ENCODE peak calls at places on chromosomes 13 and 19, in eight cellular contexts. T is anterior cingulate cortex; A is AG09319; D is neuronal stem cell; S is psoas muscle; L is HT1080; P is CD4-positive, alpha-beta T cell; N is effector CD4-positive, alpha-beta T cell. X is an unnamed sample.

GRCh38 chr13:110134801-110135200 is 172.2 kb downstream of the COL4A1 start:
- DNase-seq in S (no peak), A (no peak), D (no peak), T (peak; percentile 21), P (no peak), L (no peak), N (no peak), X (no peak)

GRCh38 chr19:38250821-38251563 is 5.2 kb downstream of the PPP1R14A start:
- DNase-seq in P (no peak), N (no peak), D (no peak), S (peak; percentile 77), L (no peak), A (no peak), T (peak; percentile 87), X (no peak)

GRCh38 chr13:23020246-23020843 is 160.4 kb upstream of the SGCG start:
- DNase-seq in S (no peak), P (no peak), L (peak; percentile 66), N (no peak), T (no peak), A (peak; percentile 10), D (peak; percentile 64), X (peak; percentile 25)

GRCh38 chr13:99357149-99357596 is 50.0 kb upstream of the GPR183 start:
- DNase-seq in D (no peak), P (no peak), T (no peak), N (peak; percentile 51), L (peak; percentile 86), A (peak; percentile 15), S (peak; percentile 39), X (peak; percentile 28)

GRCh38 chr13:96632536-96633320 is 361.5 kb downstream of the OXGR1 start:
- DNase-seq in A (no peak), P (no peak), D (no peak), N (no peak), S (no peak), T (no peak), L (no peak), X (no peak)

GRCh38 chr13:106186366-106187030 is 349.0 kb downstream of the EFNB2 start:
- DNase-seq in L (peak; percentile 74), T (no peak), P (no peak), S (no peak), A (no peak), N (no peak), D (no peak), X (peak; percentile 21)

GRCh38 chr19:35194022-35194984 is 34.2 kb downstream of the FAM187B start:
- DNase-seq in T (no peak), P (no peak), D (no peak), N (no peak), A (no peak), L (peak; percentile 15), S (no peak), X (no peak)

GRCh38 chr13:38697628-38698333 is 10.9 kb downstream of the FREM2 start:
- DNase-seq in T (no peak), L (peak; percentile 15), N (no peak), D (no peak), P (no peak), A (no peak), S (no peak), X (no peak)

GRCh38 chr13:104057851-104058250 is 991.6 kb upstream of the SLC10A2 start:
- DNase-seq in T (no peak), S (no peak), N (no peak), L (peak; percentile 18), A (no peak), D (no peak), P (no peak), X (no peak)

GRCh38 chr13:39766464-39767167 is 111.2 kb downstream of the COG6 start:
- DNase-seq in P (no peak), T (peak; percentile 49), N (no peak), A (no peak), D (no peak), L (no peak), S (no peak), X (no peak)

GRCh38 chr13:33150146-33150545 is 133.9 kb downstream of the KL start:
- DNase-seq in N (no peak), T (no peak), L (no peak), P (no peak), D (no peak), A (no peak), S (no peak), X (no peak)

GRCh38 chr19:47241919-47242644 is 11.1 kb upstream of the BBC3 start:
- DNase-seq in P (no peak), L (no peak), S (no peak), T (no peak), A (no peak), D (no peak), N (no peak), X (no peak)

GRCh38 chr13:75222031-75222430 is 259.9 kb downstream of the TBC1D4 start:
- DNase-seq in N (no peak), T (no peak), L (no peak), A (no peak), P (no peak), D (no peak), S (no peak), X (peak; percentile 32)

GRCh38 chr13:93878675-93879074 is 600.8 kb downstream of the DCT start:
- DNase-seq in A (no peak), S (no peak), L (no peak), T (no peak), P (no peak), N (no peak), D (no peak), X (no peak)

GRCh38 chr13:30105381-30105780 is 202.0 kb downstream of the KATNAL1 start:
- DNase-seq in S (no peak), D (no peak), N (no peak), T (no peak), P (no peak), A (no peak), L (no peak), X (no peak)

GRCh38 chr19:56088454-56089215 is 32.5 kb downstream of the ZNF787 start:
- DNase-seq in L (no peak), P (no peak), N (no peak), T (no peak), S (no peak), A (no peak), D (no peak), X (no peak)

GRCh38 chr19:17332677-17333581 is 1.7 kb downstream of the ANO8 start:
- DNase-seq in A (no peak), D (no peak), P (no peak), L (peak; percentile 58), S (no peak), N (no peak), T (peak; percentile 24), X (no peak)

GRCh38 chr13:99886706-99887105 is 84.9 kb downstream of the ZIC5 start:
- DNase-seq in L (peak; percentile 50), S (no peak), N (no peak), A (no peak), T (no peak), D (no peak), P (no peak), X (no peak)

GRCh38 chr13:93328943-93329342 is 102.3 kb downstream of the GPC6 start:
- DNase-seq in S (no peak), N (no peak), T (no peak), A (no peak), D (no peak), P (no peak), L (no peak), X (no peak)

GRCh38 chr13:25462301-25463125 is 90.7 kb downstream of the ATP8A2 start:
- DNase-seq in L (peak; percentile 48), P (no peak), T (no peak), S (no peak), D (no peak), A (no peak), N (no peak), X (no peak)

GRCh38 chr13:113355621-113356020 is 8.3 kb downstream of the GRTP1 start:
- DNase-seq in T (no peak), P (no peak), A (no peak), S (peak; percentile 15), L (no peak), D (no peak), N (no peak), X (no peak)

GRCh38 chr13:101746513-101746912 is 294.0 kb downstream of the ITGBL1 start:
- DNase-seq in D (no peak), T (no peak), L (no peak), S (no peak), N (no peak), A (no peak), P (no peak), X (no peak)

GRCh38 chr19:56170261-56170660 is 5.5 kb upstream of the GALP start:
- DNase-seq in P (no peak), N (no peak), D (no peak), T (no peak), S (no peak), L (peak; percentile 96), A (no peak), X (no peak)

GRCh38 chr13:23578411-23579071 is 8.3 kb downstream of the TNFRSF19 start:
- DNase-seq in T (no peak), P (peak; percentile 48), S (peak; percentile 87), D (no peak), L (peak; percentile 68), N (peak; percentile 37), A (peak; percentile 25), X (no peak)

GRCh38 chr19:31338069-31338767 is 11.0 kb downstream of the TSHZ3 start:
- DNase-seq in D (no peak), T (no peak), P (no peak), L (no peak), S (peak; percentile 72), A (no peak), N (no peak), X (no peak)